ENCODE peak calls at places on chromosomes 5 and 9, in five cellular contexts. One of them, this sample, is unnamed.

GRCh38 chr5:44640945-44641456 is 167.7 kb upstream of the MRPS30 start:
- DNase-seq in GM12878: no peak
- DNase-seq in GM20000: no peak
- DNase-seq in right atrium auricular region: no peak
- DNase-seq in cardiac fibroblast: no peak
- DNase-seq in this sample: no peak

GRCh38 chr9:35605336-35606137 is 475 bp downstream of the TESK1 start:
- DNase-seq in GM20000: peak; percentile 56
- DNase-seq in right atrium auricular region: no peak
- DNase-seq in GM12878: no peak
- DNase-seq in cardiac fibroblast: peak; percentile 7
- DNase-seq in this sample: peak; percentile 62

GRCh38 chr5:131305138-131305650 is 41.3 kb downstream of the CDC42SE2 start:
- DNase-seq in GM12878: no peak
- DNase-seq in right atrium auricular region: no peak
- DNase-seq in cardiac fibroblast: no peak
- DNase-seq in GM20000: no peak
- DNase-seq in this sample: no peak

GRCh38 chr9:32220750-32221149 is 163.7 kb upstream of the ACO1 start:
- DNase-seq in cardiac fibroblast: no peak
- DNase-seq in GM20000: no peak
- DNase-seq in GM12878: no peak
- DNase-seq in right atrium auricular region: no peak
- DNase-seq in this sample: no peak

GRCh38 chr9:108434502-108434901 is 421.3 kb downstream of the ACTL7B start:
- DNase-seq in cardiac fibroblast: peak; percentile 58
- DNase-seq in right atrium auricular region: no peak
- DNase-seq in GM20000: no peak
- DNase-seq in GM12878: no peak
- DNase-seq in this sample: no peak

GRCh38 chr5:135038202-135038828 is 4.3 kb upstream of the PITX1 start:
- DNase-seq in GM20000: no peak
- DNase-seq in cardiac fibroblast: no peak
- DNase-seq in right atrium auricular region: no peak
- DNase-seq in GM12878: no peak
- DNase-seq in this sample: no peak

GRCh38 chr5:153211052-153211451 is 279.4 kb upstream of the GRIA1 start:
- DNase-seq in cardiac fibroblast: no peak
- DNase-seq in GM20000: no peak
- DNase-seq in GM12878: no peak
- DNase-seq in right atrium auricular region: no peak
- DNase-seq in this sample: no peak

GRCh38 chr9:6215562-6215961 is at the start of gene IL33:
- DNase-seq in GM12878: no peak
- DNase-seq in right atrium auricular region: peak; percentile 62
- DNase-seq in cardiac fibroblast: peak; percentile 92
- DNase-seq in GM20000: no peak
- DNase-seq in this sample: no peak

GRCh38 chr5:87541033-87541432 is 128.3 kb upstream of the CCNH start:
- DNase-seq in GM12878: no peak
- DNase-seq in right atrium auricular region: no peak
- DNase-seq in GM20000: no peak
- DNase-seq in cardiac fibroblast: peak; percentile 67
- DNase-seq in this sample: no peak

GRCh38 chr5:141135030-141135717 is at the start of gene PCDHB5:
- DNase-seq in GM20000: no peak
- DNase-seq in GM12878: no peak
- DNase-seq in cardiac fibroblast: peak; percentile 12
- DNase-seq in right atrium auricular region: no peak
- DNase-seq in this sample: peak; percentile 19

GRCh38 chr5:179732918-179733763 is 519 bp downstream of the MAML1 start:
- DNase-seq in right atrium auricular region: peak; percentile 61
- DNase-seq in GM20000: no peak
- DNase-seq in cardiac fibroblast: peak; percentile 30
- DNase-seq in GM12878: no peak
- DNase-seq in this sample: peak; percentile 48

GRCh38 chr5:160787247-160787646 is 64.8 kb downstream of the ATP10B start:
- DNase-seq in GM20000: peak; percentile 9
- DNase-seq in cardiac fibroblast: no peak
- DNase-seq in GM12878: peak; percentile 17
- DNase-seq in right atrium auricular region: no peak
- DNase-seq in this sample: peak; percentile 37

GRCh38 chr9:17065062-17065461 is 69.8 kb upstream of the CNTLN start:
- DNase-seq in GM12878: no peak
- DNase-seq in right atrium auricular region: no peak
- DNase-seq in GM20000: no peak
- DNase-seq in cardiac fibroblast: peak; percentile 33
- DNase-seq in this sample: no peak

GRCh38 chr9:122261469-122261881 is 3.2 kb downstream of the RBM18 start:
- DNase-seq in cardiac fibroblast: peak; percentile 98
- DNase-seq in GM20000: no peak
- DNase-seq in GM12878: no peak
- DNase-seq in right atrium auricular region: peak; percentile 76
- DNase-seq in this sample: no peak

GRCh38 chr5:164302533-164303235 is 797.3 kb downstream of the MAT2B start:
- DNase-seq in cardiac fibroblast: no peak
- DNase-seq in GM20000: no peak
- DNase-seq in right atrium auricular region: no peak
- DNase-seq in GM12878: no peak
- DNase-seq in this sample: no peak

GRCh38 chr5:51389326-51389581 is 6.0 kb downstream of the ISL1 start:
- DNase-seq in right atrium auricular region: no peak
- DNase-seq in GM20000: no peak
- DNase-seq in cardiac fibroblast: no peak
- DNase-seq in GM12878: no peak
- DNase-seq in this sample: no peak

GRCh38 chr5:35162848-35163770 is 67.2 kb downstream of the PRLR start:
- DNase-seq in cardiac fibroblast: no peak
- DNase-seq in right atrium auricular region: no peak
- DNase-seq in GM12878: no peak
- DNase-seq in GM20000: no peak
- DNase-seq in this sample: no peak

GRCh38 chr9:123411636-123412035 is 55.6 kb downstream of the CRB2 start:
- DNase-seq in GM20000: no peak
- DNase-seq in cardiac fibroblast: no peak
- DNase-seq in GM12878: no peak
- DNase-seq in right atrium auricular region: no peak
- DNase-seq in this sample: no peak

GRCh38 chr5:61055434-61056006 is 106.7 kb downstream of the SMIM15 start:
- DNase-seq in GM12878: peak; percentile 15
- DNase-seq in GM20000: peak; percentile 22
- DNase-seq in right atrium auricular region: no peak
- DNase-seq in cardiac fibroblast: peak; percentile 75
- DNase-seq in this sample: no peak

GRCh38 chr9:107737987-107738743 is 248.6 kb upstream of the KLF4 start:
- DNase-seq in cardiac fibroblast: peak; percentile 96
- DNase-seq in GM20000: no peak
- DNase-seq in right atrium auricular region: peak; percentile 91
- DNase-seq in GM12878: no peak
- DNase-seq in this sample: no peak

GRCh38 chr9:87888501-87888900 is 5.8 kb downstream of the SPATA31E1 start:
- DNase-seq in cardiac fibroblast: no peak
- DNase-seq in right atrium auricular region: no peak
- DNase-seq in GM20000: no peak
- DNase-seq in GM12878: no peak
- DNase-seq in this sample: no peak

GRCh38 chr9:6418764-6419163 is 5.8 kb downstream of the UHRF2 start:
- DNase-seq in GM12878: no peak
- DNase-seq in right atrium auricular region: no peak
- DNase-seq in cardiac fibroblast: no peak
- DNase-seq in GM20000: no peak
- DNase-seq in this sample: no peak

GRCh38 chr9:120612218-120612617 is 32.3 kb upstream of the CDK5RAP2 start:
- DNase-seq in GM20000: no peak
- DNase-seq in cardiac fibroblast: peak; percentile 19
- DNase-seq in right atrium auricular region: no peak
- DNase-seq in GM12878: no peak
- DNase-seq in this sample: no peak

GRCh38 chr9:124260769-124261603 is 3.2 kb downstream of the NEK6 start:
- DNase-seq in GM12878: no peak
- DNase-seq in right atrium auricular region: no peak
- DNase-seq in GM20000: no peak
- DNase-seq in cardiac fibroblast: peak; percentile 86
- DNase-seq in this sample: no peak

GRCh38 chr9:136865768-136866103 is 372 bp downstream of the EDF1 start:
- DNase-seq in GM12878: no peak
- DNase-seq in right atrium auricular region: no peak
- DNase-seq in cardiac fibroblast: no peak
- DNase-seq in GM20000: no peak
- DNase-seq in this sample: no peak

GRCh38 chr9:15308511-15308910 is 1.5 kb upstream of the TTC39B start:
- DNase-seq in right atrium auricular region: no peak
- DNase-seq in cardiac fibroblast: peak; percentile 53
- DNase-seq in GM20000: no peak
- DNase-seq in GM12878: no peak
- DNase-seq in this sample: no peak

GRCh38 chr5:121962943-121963342 is 1.2 kb downstream of the SRFBP1 start:
- DNase-seq in cardiac fibroblast: no peak
- DNase-seq in GM20000: no peak
- DNase-seq in right atrium auricular region: no peak
- DNase-seq in GM12878: no peak
- DNase-seq in this sample: no peak

GRCh38 chr5:121963409-121963808 is 1.6 kb downstream of the SRFBP1 start:
- DNase-seq in GM12878: no peak
- DNase-seq in right atrium auricular region: no peak
- DNase-seq in cardiac fibroblast: no peak
- DNase-seq in GM20000: no peak
- DNase-seq in this sample: no peak

GRCh38 chr5:121969660-121970295 is 8.0 kb downstream of the SRFBP1 start:
- DNase-seq in right atrium auricular region: no peak
- DNase-seq in cardiac fibroblast: peak; percentile 43
- DNase-seq in GM20000: no peak
- DNase-seq in GM12878: no peak
- DNase-seq in this sample: no peak

GRCh38 chr5:121968910-121969607 is 7.3 kb downstream of the SRFBP1 start:
- DNase-seq in right atrium auricular region: no peak
- DNase-seq in GM20000: no peak
- DNase-seq in cardiac fibroblast: peak; percentile 98
- DNase-seq in GM12878: no peak
- DNase-seq in this sample: no peak

GRCh38 chr5:121967187-121967586 is 5.4 kb downstream of the SRFBP1 start:
- DNase-seq in cardiac fibroblast: peak; percentile 71
- DNase-seq in right atrium auricular region: no peak
- DNase-seq in GM20000: no peak
- DNase-seq in GM12878: no peak
- DNase-seq in this sample: no peak
- TF ChIP-seq CTCF in cardiac fibroblast: peak; percentile 34
- TF ChIP-seq CTCF in right atrium auricular region: peak; percentile 37
- TF ChIP-seq CTCF in GM20000: no peak
- TF ChIP-seq CTCF in GM12878: no peak
- TF ChIP-seq CTCF in this sample: peak; percentile 10

GRCh38 chr9:95181226-95181818 is 136.2 kb downstream of the FANCC start:
- DNase-seq in GM20000: peak; percentile 38
- DNase-seq in right atrium auricular region: no peak
- DNase-seq in GM12878: no peak
- DNase-seq in cardiac fibroblast: peak; percentile 22
- DNase-seq in this sample: no peak
- TF ChIP-seq CTCF in GM20000: peak; percentile 14
- TF ChIP-seq CTCF in right atrium auricular region: peak; percentile 58
- TF ChIP-seq CTCF in GM12878: peak; percentile 47
- TF ChIP-seq CTCF in cardiac fibroblast: peak; percentile 46
- TF ChIP-seq CTCF in this sample: peak; percentile 60

GRCh38 chr9:127828262-127829031 is 25.8 kb downstream of the FPGS start:
- DNase-seq in cardiac fibroblast: peak; percentile 87
- DNase-seq in right atrium auricular region: peak; percentile 97
- DNase-seq in GM12878: no peak
- DNase-seq in GM20000: no peak
- DNase-seq in this sample: no peak

GRCh38 chr9:127826253-127826913 is 23.7 kb downstream of the FPGS start:
- DNase-seq in right atrium auricular region: no peak
- DNase-seq in cardiac fibroblast: no peak
- DNase-seq in GM20000: no peak
- DNase-seq in GM12878: no peak
- DNase-seq in this sample: no peak

GRCh38 chr9:127829205-127829935 is 25.1 kb downstream of the ENG start:
- DNase-seq in cardiac fibroblast: no peak
- DNase-seq in GM12878: no peak
- DNase-seq in GM20000: no peak
- DNase-seq in right atrium auricular region: no peak
- DNase-seq in this sample: no peak

GRCh38 chr9:127822108-127822507 is 19.4 kb downstream of the FPGS start:
- DNase-seq in right atrium auricular region: no peak
- DNase-seq in GM12878: no peak
- DNase-seq in GM20000: no peak
- DNase-seq in cardiac fibroblast: no peak
- DNase-seq in this sample: no peak

DNA sequence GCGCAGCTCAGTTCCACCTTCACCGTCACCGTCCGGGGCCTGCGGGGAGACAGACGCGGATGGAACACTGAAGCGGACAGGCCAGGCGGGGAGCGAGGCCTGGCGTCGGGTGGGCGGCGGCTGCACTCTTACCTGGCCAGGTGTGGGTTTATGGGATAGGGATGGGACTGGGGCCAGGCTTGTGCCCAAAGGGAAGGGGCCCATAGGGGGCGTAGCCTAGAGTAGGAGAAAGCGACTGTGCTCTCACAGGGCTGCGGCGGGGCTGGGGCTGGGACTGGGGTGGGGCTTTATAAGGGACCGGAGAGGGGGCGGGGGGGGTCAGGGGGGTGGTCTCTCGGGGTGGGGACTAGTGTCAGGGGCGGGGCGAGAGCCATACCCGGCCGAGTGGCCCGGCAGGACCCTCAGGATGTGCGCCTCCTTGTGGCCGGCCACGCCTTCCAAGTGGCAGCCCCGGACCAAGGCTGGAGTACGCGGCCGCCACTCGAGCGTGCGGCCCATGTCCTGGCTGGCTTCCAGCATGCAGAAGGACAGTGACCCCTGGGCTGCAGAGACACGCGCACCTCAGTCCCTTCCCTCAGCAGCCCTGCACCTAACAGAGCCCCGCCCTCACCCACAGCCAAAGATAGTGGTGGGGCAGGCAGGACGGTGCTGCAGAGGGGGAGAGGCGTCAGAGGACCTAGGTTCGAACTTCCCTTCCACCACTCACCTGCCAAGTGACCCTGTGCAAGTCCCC is 22.8 kb downstream of the FPGS start:
- DNase-seq in cardiac fibroblast: no peak
- DNase-seq in GM20000: no peak
- DNase-seq in right atrium auricular region: no peak
- DNase-seq in GM12878: no peak
- DNase-seq in this sample: peak; percentile 21
- TF ChIP-seq CTCF in cardiac fibroblast: peak; percentile 9
- TF ChIP-seq CTCF in GM20000: no peak
- TF ChIP-seq CTCF in right atrium auricular region: peak; percentile 64
- TF ChIP-seq CTCF in GM12878: no peak
- TF ChIP-seq CTCF in this sample: no peak

DNA sequence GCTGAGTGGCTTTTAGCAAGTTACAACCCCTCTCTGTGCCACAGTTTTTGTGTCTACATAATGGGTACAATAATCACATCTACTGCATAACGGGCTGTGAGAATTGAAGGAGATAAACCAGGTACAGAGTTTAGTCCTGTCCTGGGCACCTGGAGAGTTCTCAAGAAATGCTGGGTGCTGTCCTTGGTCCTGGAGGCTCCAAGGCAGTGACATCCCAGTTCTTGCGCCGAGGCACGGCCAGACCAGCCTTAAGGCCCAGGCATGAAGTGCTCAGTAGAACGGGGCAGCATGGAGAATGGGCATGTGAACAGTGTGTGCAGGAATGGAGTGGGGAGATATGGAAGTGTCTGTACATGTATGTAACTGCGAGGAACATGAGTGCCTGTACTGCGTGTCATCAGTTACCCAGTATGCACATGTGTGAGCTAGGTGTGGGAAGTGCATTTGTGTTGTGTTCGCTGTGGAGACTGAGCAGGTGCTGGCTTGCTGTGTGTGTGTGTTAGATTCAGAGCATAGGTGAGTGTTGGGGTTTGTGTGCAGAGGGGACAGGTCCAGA is 6.3 kb upstream of the UNC5A start:
- DNase-seq in GM20000: no peak
- DNase-seq in cardiac fibroblast: peak; percentile 35
- DNase-seq in right atrium auricular region: no peak
- DNase-seq in GM12878: no peak
- DNase-seq in this sample: peak; percentile 46
- TF ChIP-seq CTCF in GM20000: no peak
- TF ChIP-seq CTCF in cardiac fibroblast: no peak
- TF ChIP-seq CTCF in right atrium auricular region: no peak
- TF ChIP-seq CTCF in GM12878: no peak
- TF ChIP-seq CTCF in this sample: no peak